ENCODE peak calls at places on chromosomes 11 and 22, in ten cellular contexts. K, Q, D, I, P, F, E, L, V and J are unnamed samples.

GRCh38 chr11:12376259-12376971 is 956 bp upstream of the PARVA start:
- DNase-seq in K (peak), Q (peak), D (no peak), I (peak), P (no peak), F (no peak), E (peak), L (no peak), V (peak), J (peak)

GRCh38 chr11:36030707-36031365 is 87.0 kb downstream of the LDLRAD3 start:
- DNase-seq in K (no peak), Q (peak), D (peak), I (no peak), P (no peak), F (no peak), E (no peak), L (peak), V (peak), J (peak)

GRCh38 chr11:96317576-96317975 is 25.4 kb downstream of the MAML2 start:
- DNase-seq in K (no peak), Q (no peak), D (no peak), I (no peak), P (no peak), F (no peak), E (no peak), L (no peak), V (no peak), J (no peak)

GRCh38 chr11:25981998-25982397 is 349.9 kb upstream of the ANO3 start:
- DNase-seq in K (peak), Q (peak), D (peak), I (no peak), P (no peak), F (no peak), E (peak), L (peak), V (peak), J (peak)

GRCh38 chr22:43151251-43152000 is at the start of gene TSPO:
- DNase-seq in K (no peak), Q (no peak), D (peak), I (peak), P (peak), F (no peak), E (peak), L (peak), V (peak), J (peak)

GRCh38 chr22:35561796-35562526 is 21.3 kb downstream of the RASD2 start:
- DNase-seq in K (peak), Q (peak), D (peak), I (no peak), P (no peak), F (no peak), E (no peak), L (peak), V (peak), J (peak)

GRCh38 chr11:71120346-71120963 is 131.9 kb downstream of the SHANK2 start:
- DNase-seq in K (no peak), Q (no peak), D (peak), I (peak), P (no peak), F (peak), E (no peak), L (peak), V (no peak), J (peak)

GRCh38 chr11:130908770-130909625 is 7.3 kb downstream of the SNX19 start:
- DNase-seq in K (peak), Q (peak), D (peak), I (no peak), P (no peak), F (no peak), E (no peak), L (peak), V (peak), J (peak)

GRCh38 chr11:97614571-97614970 is 1224.8 kb downstream of the JRKL start:
- DNase-seq in K (peak), Q (no peak), D (peak), I (no peak), P (no peak), F (no peak), E (no peak), L (no peak), V (peak), J (no peak)

GRCh38 chr11:26268980-26269660 is 62.8 kb upstream of the ANO3 start:
- DNase-seq in K (no peak), Q (no peak), D (no peak), I (no peak), P (no peak), F (no peak), E (no peak), L (no peak), V (no peak), J (no peak)

GRCh38 chr11:58919561-58919960 is 19.7 kb upstream of the GLYATL1 start:
- DNase-seq in K (no peak), Q (no peak), D (peak), I (no peak), P (no peak), F (no peak), E (no peak), L (no peak), V (peak), J (no peak)

GRCh38 chr11:8253566-8253965 is 10.1 kb downstream of the LMO1 start:
- DNase-seq in K (no peak), Q (no peak), D (no peak), I (no peak), P (peak), F (no peak), E (no peak), L (no peak), V (no peak), J (no peak)

GRCh38 chr11:11408436-11409221 is 55.6 kb upstream of the CSNK2A3 start:
- DNase-seq in K (no peak), Q (no peak), D (peak), I (no peak), P (no peak), F (no peak), E (no peak), L (no peak), V (no peak), J (peak)

GRCh38 chr11:116986521-116987105 is 111.6 kb downstream of the SIK3 start:
- DNase-seq in K (peak), Q (no peak), D (peak), I (no peak), P (no peak), F (no peak), E (no peak), L (peak), V (peak), J (peak)

GRCh38 chr11:104870910-104871309 is 27.4 kb downstream of the CASP12 start:
- DNase-seq in K (no peak), Q (no peak), D (no peak), I (no peak), P (no peak), F (no peak), E (no peak), L (no peak), V (no peak), J (no peak)

GRCh38 chr22:43923631-43924548 is at the start of gene PNPLA3:
- DNase-seq in K (peak), Q (peak), D (peak), I (peak), P (peak), F (peak), E (peak), L (peak), V (peak), J (peak)

GRCh38 chr11:79390923-79391322 is 49.9 kb downstream of the TENM4 start:
- DNase-seq in K (no peak), Q (no peak), D (peak), I (no peak), P (no peak), F (no peak), E (peak), L (no peak), V (peak), J (no peak)

GRCh38 chr22:49146511-49146910 is 681.2 kb downstream of the BRD1 start:
- DNase-seq in K (no peak), Q (no peak), D (no peak), I (no peak), P (no peak), F (no peak), E (no peak), L (no peak), V (no peak), J (no peak)

GRCh38 chr11:65078151-65078550 is 5.7 kb downstream of the CDCA5 start:
- DNase-seq in K (peak), Q (no peak), D (peak), I (peak), P (no peak), F (no peak), E (no peak), L (peak), V (peak), J (peak)

GRCh38 chr11:67647471-67647870 is 3.1 kb downstream of the ACY3 start:
- DNase-seq in K (no peak), Q (no peak), D (no peak), I (no peak), P (no peak), F (no peak), E (no peak), L (no peak), V (no peak), J (no peak)

GRCh38 chr11:2804701-2805387 is 80.7 kb downstream of the CDKN1C start:
- DNase-seq in K (no peak), Q (no peak), D (no peak), I (peak), P (no peak), F (peak), E (no peak), L (no peak), V (no peak), J (no peak)

GRCh38 chr11:66126064-66126463 is 56.0 kb downstream of the PACS1 start:
- DNase-seq in K (no peak), Q (no peak), D (no peak), I (no peak), P (no peak), F (no peak), E (no peak), L (peak), V (no peak), J (no peak)

GRCh38 chr11:75850787-75851186 is 35.8 kb downstream of the UVRAG start:
- DNase-seq in K (no peak), Q (no peak), D (no peak), I (no peak), P (no peak), F (no peak), E (no peak), L (no peak), V (peak), J (peak)

GRCh38 chr11:30326114-30326783 is 3.3 kb downstream of the ARL14EP start:
- DNase-seq in K (peak), Q (no peak), D (peak), I (no peak), P (no peak), F (no peak), E (no peak), L (no peak), V (peak), J (peak)

GRCh38 chr11:37597776-37598175 is 999.7 kb upstream of the RAG2 start:
- DNase-seq in K (no peak), Q (no peak), D (no peak), I (no peak), P (no peak), F (no peak), E (no peak), L (no peak), V (no peak), J (no peak)

GRCh38 chr11:43376594-43376993 is 17.9 kb downstream of the TTC17 start:
- DNase-seq in K (peak), Q (peak), D (peak), I (no peak), P (no peak), F (no peak), E (no peak), L (peak), V (peak), J (peak)

GRCh38 chr22:17978027-17978426 is 46.3 kb downstream of the MICAL3 start:
- DNase-seq in K (no peak), Q (no peak), D (no peak), I (no peak), P (no peak), F (no peak), E (no peak), L (no peak), V (no peak), J (no peak)

GRCh38 chr11:105135873-105136272 is 3.7 kb downstream of the CARD18 start:
- DNase-seq in K (no peak), Q (no peak), D (no peak), I (no peak), P (no peak), F (no peak), E (no peak), L (no peak), V (no peak), J (no peak)

GRCh38 chr11:66068923-66069714 is 953 bp upstream of the PACS1 start:
- DNase-seq in K (peak), Q (no peak), D (peak), I (peak), P (peak), F (no peak), E (peak), L (peak), V (peak), J (peak)

GRCh38 chr11:113991170-113991569 is 16.3 kb downstream of the HTR3A start:
- DNase-seq in K (peak), Q (no peak), D (peak), I (no peak), P (no peak), F (peak), E (peak), L (peak), V (peak), J (peak)

GRCh38 chr11:111440416-111441205 is 61.5 kb upstream of the POU2AF1 start:
- DNase-seq in K (no peak), Q (no peak), D (no peak), I (peak), P (no peak), F (no peak), E (no peak), L (no peak), V (no peak), J (no peak)
- TF ChIP-seq CTCF in K (no peak), Q (no peak), D (no peak), I (no peak), P (no peak), F (no peak), E (no peak), L (no peak), V (no peak), J (no peak)

DNA sequence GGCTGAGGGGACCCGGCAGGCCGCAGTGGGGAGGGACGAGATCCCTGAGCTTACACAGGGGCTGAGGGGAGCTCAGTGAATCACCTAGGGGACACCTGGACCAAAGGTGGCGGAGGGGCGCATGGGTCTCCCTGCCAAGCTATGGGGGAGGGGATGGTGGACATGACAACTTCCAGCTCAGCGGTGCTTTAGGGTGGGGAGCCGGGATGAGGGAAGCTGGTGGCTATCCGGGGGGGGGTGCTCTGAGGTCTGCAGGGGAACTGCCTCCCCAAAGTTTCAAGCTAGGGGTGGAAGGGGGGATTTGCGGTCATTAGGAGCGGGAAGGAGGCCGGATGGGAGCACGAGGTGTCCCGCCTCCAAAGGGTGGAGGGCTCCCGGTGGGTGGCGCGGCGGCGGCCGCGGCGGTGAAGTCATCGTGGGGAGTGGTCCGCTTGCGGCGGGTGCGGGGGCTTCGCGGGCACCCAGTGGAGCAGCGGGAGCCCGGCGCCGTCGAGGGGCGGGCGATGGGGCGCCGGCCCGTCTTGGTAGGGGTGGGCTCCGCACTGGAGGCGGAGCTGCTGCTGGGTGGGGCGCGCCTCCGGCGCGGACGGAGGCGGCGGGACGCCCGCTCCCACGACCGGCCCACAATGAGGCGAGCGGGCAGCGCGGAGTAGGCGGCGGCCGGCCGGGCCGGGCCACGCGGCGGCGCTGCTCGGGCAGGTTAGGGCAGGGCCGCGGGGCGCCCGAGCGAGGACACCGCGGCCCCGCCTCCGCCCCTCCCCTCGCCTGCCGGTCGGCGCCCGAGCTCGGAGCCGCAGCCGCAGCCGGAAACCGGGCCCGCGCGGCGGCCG is at the start of gene MICALL1:
- DNase-seq in K (peak), Q (no peak), D (peak), I (peak), P (peak), F (peak), E (peak), L (peak), V (peak), J (peak)
- TF ChIP-seq CTCF in K (no peak), Q (no peak), D (peak), I (peak), P (peak), F (no peak), E (peak), L (no peak), V (no peak), J (no peak)

GRCh38 chr22:46312056-46312455 is 15.4 kb downstream of the GTSE1 start:
- DNase-seq in K (no peak), Q (no peak), D (no peak), I (no peak), P (no peak), F (no peak), E (no peak), L (no peak), V (no peak), J (no peak)
- TF ChIP-seq CTCF in K (no peak), Q (no peak), D (no peak), I (no peak), P (no peak), F (no peak), E (no peak), L (no peak), V (no peak), J (no peak)

GRCh38 chr11:69293087-69293486 is 868 bp upstream of the MYEOV start:
- DNase-seq in K (no peak), Q (no peak), D (no peak), I (peak), P (no peak), F (no peak), E (no peak), L (no peak), V (no peak), J (peak)
- TF ChIP-seq CTCF in K (no peak), Q (no peak), D (no peak), I (no peak), P (no peak), F (no peak), E (no peak), L (no peak), V (no peak), J (peak)

DNA sequence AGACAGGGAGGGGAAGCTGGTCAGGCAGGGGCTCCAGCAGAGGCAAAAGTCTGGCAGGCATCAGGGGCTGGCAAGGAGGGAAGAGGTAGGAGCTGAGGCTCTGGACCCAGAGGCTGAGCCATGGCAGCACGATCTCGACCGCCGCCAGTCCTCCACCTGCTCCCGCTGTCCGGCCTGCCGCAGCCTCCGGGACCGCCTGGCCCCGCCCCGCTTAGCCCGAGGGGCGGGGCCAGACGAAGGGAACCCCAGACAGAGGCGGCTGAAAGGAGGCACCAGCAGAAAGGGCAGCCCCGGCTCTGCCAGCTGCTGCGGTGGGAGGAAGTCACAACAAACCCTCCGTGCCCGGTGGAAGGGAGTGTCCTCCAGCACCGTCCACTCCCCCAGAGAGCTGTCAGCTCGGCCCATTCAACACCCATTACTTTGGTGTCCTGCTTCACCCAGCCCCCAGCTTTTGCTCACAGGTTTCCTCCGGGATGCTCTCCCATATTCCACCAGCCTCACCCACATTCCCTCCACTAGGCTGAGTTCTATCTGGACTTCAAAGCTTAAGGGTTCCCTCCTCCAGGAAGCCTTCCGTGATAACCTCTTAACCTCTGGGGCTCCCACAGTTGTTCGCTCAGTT is at the start of gene MFNG:
- DNase-seq in K (no peak), Q (no peak), D (peak), I (peak), P (peak), F (peak), E (peak), L (peak), V (no peak), J (no peak)
- TF ChIP-seq CTCF in K (peak), Q (peak), D (peak), I (no peak), P (no peak), F (no peak), E (no peak), L (no peak), V (no peak), J (no peak)

GRCh38 chr11:14366936-14367335 is 8.0 kb upstream of the RRAS2 start:
- DNase-seq in K (no peak), Q (no peak), D (no peak), I (no peak), P (no peak), F (no peak), E (no peak), L (no peak), V (no peak), J (no peak)
- TF ChIP-seq CTCF in K (no peak), Q (no peak), D (no peak), I (no peak), P (no peak), F (no peak), E (no peak), L (no peak), V (no peak), J (no peak)

GRCh38 chr22:46128606-46129005 is 21.7 kb upstream of the PPARA start:
- DNase-seq in K (no peak), Q (no peak), D (no peak), I (no peak), P (no peak), F (no peak), E (no peak), L (no peak), V (no peak), J (no peak)

GRCh38 chr22:46129390-46130041 is 20.8 kb upstream of the PPARA start:
- DNase-seq in K (no peak), Q (no peak), D (no peak), I (peak), P (no peak), F (no peak), E (peak), L (no peak), V (no peak), J (no peak)

GRCh38 chr22:46132830-46133587 is 17.3 kb upstream of the PPARA start:
- DNase-seq in K (no peak), Q (no peak), D (no peak), I (peak), P (no peak), F (no peak), E (no peak), L (no peak), V (no peak), J (no peak)

GRCh38 chr22:46133588-46133855 is 16.8 kb upstream of the PPARA start:
- DNase-seq in K (no peak), Q (no peak), D (no peak), I (no peak), P (no peak), F (no peak), E (no peak), L (no peak), V (no peak), J (no peak)

GRCh38 chr22:46131151-46131587 is 19.2 kb upstream of the PPARA start:
- DNase-seq in K (no peak), Q (no peak), D (no peak), I (peak), P (no peak), F (no peak), E (no peak), L (no peak), V (no peak), J (no peak)
- TF ChIP-seq CTCF in K (peak), Q (peak), D (peak), I (no peak), P (no peak), F (peak), E (peak), L (peak), V (peak), J (peak)

DNA sequence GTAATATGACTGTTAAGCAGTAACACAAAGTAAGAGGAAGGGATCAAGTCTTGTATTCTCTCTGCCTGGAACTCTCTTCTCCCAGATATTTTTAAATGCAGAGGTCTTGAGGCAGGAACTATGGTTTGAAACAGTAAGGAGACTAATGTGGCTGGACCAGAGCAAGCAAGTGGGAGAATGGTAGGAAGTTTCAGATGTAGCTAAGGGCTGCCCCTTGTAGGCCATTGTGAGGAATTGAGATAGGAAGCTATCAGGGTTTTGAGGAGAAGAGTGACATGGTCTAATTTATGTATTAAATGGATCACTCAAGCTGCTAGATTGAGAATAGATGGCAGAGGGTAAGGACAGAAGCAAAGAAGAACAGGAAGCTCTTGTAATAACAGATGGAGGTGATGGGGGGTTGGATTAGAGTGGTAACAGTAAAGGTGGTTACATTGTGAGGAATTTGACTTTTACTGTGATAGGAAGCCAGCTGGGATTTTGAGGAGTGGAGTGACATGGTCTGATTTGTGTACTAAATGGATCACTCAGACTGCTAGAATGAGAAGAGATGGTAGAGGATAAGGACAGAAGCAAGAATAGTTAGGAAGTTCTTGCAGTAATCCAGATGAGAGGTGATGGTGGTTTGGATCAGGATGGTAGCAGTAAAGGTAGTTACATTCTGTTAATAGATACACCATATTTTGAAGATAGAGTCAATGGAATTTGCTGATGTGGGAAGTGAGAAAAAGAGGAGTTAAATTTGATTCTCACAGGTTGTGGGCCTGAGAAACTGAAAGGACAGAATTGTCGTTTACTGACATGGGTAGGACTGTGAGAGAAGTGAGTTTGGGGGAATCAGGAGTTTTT is 63.0 kb downstream of the HIPK3 start:
- DNase-seq in K (no peak), Q (no peak), D (no peak), I (no peak), P (no peak), F (no peak), E (no peak), L (no peak), V (no peak), J (no peak)
- TF ChIP-seq CTCF in K (no peak), Q (no peak), D (no peak), I (no peak), P (no peak), F (no peak), E (peak), L (no peak), V (no peak), J (no peak)